ENCODE peak calls at places on chromosome 13, in eight cellular contexts. L is hepatocyte; M is suprapubic skin; C is CD8-positive, alpha-beta T cell; Q is psoas muscle; H is cardiac muscle cell; N is lower lobe of right lung; I is left ventricle myocardium inferior. B is an unnamed sample.

GRCh38 chr13:79141082-79141481 is 265.0 kb downstream of the RBM26 start:
- DNase-seq in L (no peak), M (no peak), C (no peak), Q (no peak), H (no peak), N (no peak), I (no peak), B (no peak)

GRCh38 chr13:51175001-51175400 is 47.2 kb upstream of the FAM124A start:
- DNase-seq in L (no peak), M (no peak), C (no peak), Q (no peak), H (no peak), N (no peak), I (no peak), B (no peak)

GRCh38 chr13:59842507-59842906 is 321.2 kb downstream of the DIAPH3 start:
- DNase-seq in L (no peak), M (no peak), C (no peak), Q (no peak), H (no peak), N (no peak), I (no peak), B (no peak)

GRCh38 chr13:73429691-73430090 is 370.9 kb downstream of the KLF5 start:
- DNase-seq in L (no peak), M (no peak), C (no peak), Q (no peak), H (peak; percentile 42), N (no peak), I (no peak), B (no peak)

GRCh38 chr13:113777311-113778260 is 18.6 kb downstream of the TMEM255B start:
- DNase-seq in L (peak; percentile 60), M (no peak), C (no peak), Q (peak; percentile 43), H (peak; percentile 44), N (no peak), I (no peak), B (no peak)

GRCh38 chr13:34044660-34045080 is 226.7 kb downstream of the RFC3 start:
- DNase-seq in L (no peak), M (no peak), C (no peak), Q (no peak), H (peak; percentile 63), N (no peak), I (no peak), B (no peak)

GRCh38 chr13:33606692-33607091 is 211.3 kb upstream of the RFC3 start:
- DNase-seq in L (peak; percentile 54), M (no peak), C (no peak), Q (no peak), H (peak; percentile 38), N (no peak), I (no peak), B (no peak)

GRCh38 chr13:79935121-79935520 is 405.8 kb downstream of the SPRY2 start:
- DNase-seq in L (no peak), M (no peak), C (no peak), Q (no peak), H (no peak), N (no peak), I (no peak), B (no peak)

GRCh38 chr13:61685683-61686013 is 270.0 kb upstream of the PCDH20 start:
- DNase-seq in L (peak; percentile 65), M (no peak), C (no peak), Q (no peak), H (no peak), N (no peak), I (no peak), B (no peak)

GRCh38 chr13:33454844-33455256 is 169.3 kb upstream of the STARD13 start:
- DNase-seq in L (peak; percentile 6), M (no peak), C (no peak), Q (no peak), H (peak; percentile 27), N (no peak), I (no peak), B (no peak)

GRCh38 chr13:77506874-77507273 is 28.6 kb upstream of the SCEL start:
- DNase-seq in L (no peak), M (no peak), C (no peak), Q (no peak), H (no peak), N (no peak), I (no peak), B (no peak)

GRCh38 chr13:30196025-30196424 is 111.3 kb downstream of the KATNAL1 start:
- DNase-seq in L (no peak), M (no peak), C (no peak), Q (no peak), H (peak; percentile 10), N (no peak), I (no peak), B (no peak)

GRCh38 chr13:105774739-105775460 is 760.6 kb downstream of the EFNB2 start:
- DNase-seq in L (peak; percentile 41), M (no peak), C (no peak), Q (no peak), H (no peak), N (no peak), I (no peak), B (no peak)

GRCh38 chr13:113860051-113860471 is 3.8 kb downstream of the GAS6 start:
- DNase-seq in L (peak; percentile 68), M (peak; percentile 53), C (no peak), Q (no peak), H (no peak), N (no peak), I (no peak), B (no peak)

GRCh38 chr13:59834801-59835200 is 328.9 kb downstream of the DIAPH3 start:
- DNase-seq in L (no peak), M (no peak), C (no peak), Q (no peak), H (peak; percentile 17), N (no peak), I (no peak), B (no peak)

GRCh38 chr13:30105381-30105780 is 202.0 kb downstream of the KATNAL1 start:
- DNase-seq in L (peak; percentile 53), M (no peak), C (no peak), Q (no peak), H (no peak), N (peak; percentile 60), I (no peak), B (peak; percentile 77)

GRCh38 chr13:45473627-45474026 is 8.9 kb downstream of the COG3 start:
- DNase-seq in L (no peak), M (no peak), C (no peak), Q (no peak), H (no peak), N (no peak), I (no peak), B (no peak)

DNA sequence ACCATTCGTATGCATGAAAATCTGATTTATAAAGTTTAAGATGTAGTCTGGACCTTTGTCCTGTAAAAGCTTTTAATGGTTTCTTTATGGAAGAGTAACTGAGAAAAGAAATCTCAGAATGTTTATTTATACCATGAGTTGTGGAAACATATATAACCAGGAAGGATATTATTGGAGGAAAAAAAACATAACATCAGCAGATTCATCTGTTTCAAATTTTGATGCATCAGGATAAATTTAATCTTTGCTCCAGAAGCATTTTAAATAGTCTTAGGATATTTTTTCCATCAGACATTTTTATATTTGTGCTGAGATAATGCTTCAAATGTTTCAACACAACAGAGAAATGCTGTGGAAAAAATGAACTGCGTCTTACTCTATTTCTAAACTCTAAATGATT is 31.2 kb upstream of the CSNK1A1L start:
- DNase-seq in L (no peak), M (no peak), C (no peak), Q (no peak), H (no peak), N (no peak), I (no peak), B (no peak)
- H3K27ac ChIP-seq in L (peak overlapping the region; percentile 69), M (no peak overlapping the region), C (no peak overlapping the region), Q (no peak overlapping the region), H (no peak overlapping the region), N (no peak overlapping the region), I (no peak overlapping the region), B (no peak overlapping the region)

GRCh38 chr13:110263906-110264305 is 43.1 kb downstream of the COL4A1 start:
- DNase-seq in L (peak; percentile 65), M (no peak), C (no peak), Q (peak; percentile 69), H (no peak), N (no peak), I (peak; percentile 68), B (no peak)
- H3K4me1 ChIP-seq in L (peaks cover 23% of the 10 kb centered on the region), M (peaks cover 43% of the 10 kb centered on the region), C (no peaks in the 10 kb centered on the region), Q (peaks cover 25% of the 10 kb centered on the region), H (no peaks in the 10 kb centered on the region), N (peaks cover 59% of the 10 kb centered on the region), I (peaks cover 97% of the 10 kb centered on the region), B (peaks cover 68% of the 10 kb centered on the region)

GRCh38 chr13:49714757-49715156 is 23.5 kb upstream of the EBPL start:
- DNase-seq in L (no peak), M (no peak), C (no peak), Q (no peak), H (no peak), N (no peak), I (no peak), B (no peak)

GRCh38 chr13:49716615-49717014 is 25.3 kb upstream of the EBPL start:
- DNase-seq in L (no peak), M (no peak), C (no peak), Q (no peak), H (no peak), N (no peak), I (no peak), B (no peak)

DNA sequence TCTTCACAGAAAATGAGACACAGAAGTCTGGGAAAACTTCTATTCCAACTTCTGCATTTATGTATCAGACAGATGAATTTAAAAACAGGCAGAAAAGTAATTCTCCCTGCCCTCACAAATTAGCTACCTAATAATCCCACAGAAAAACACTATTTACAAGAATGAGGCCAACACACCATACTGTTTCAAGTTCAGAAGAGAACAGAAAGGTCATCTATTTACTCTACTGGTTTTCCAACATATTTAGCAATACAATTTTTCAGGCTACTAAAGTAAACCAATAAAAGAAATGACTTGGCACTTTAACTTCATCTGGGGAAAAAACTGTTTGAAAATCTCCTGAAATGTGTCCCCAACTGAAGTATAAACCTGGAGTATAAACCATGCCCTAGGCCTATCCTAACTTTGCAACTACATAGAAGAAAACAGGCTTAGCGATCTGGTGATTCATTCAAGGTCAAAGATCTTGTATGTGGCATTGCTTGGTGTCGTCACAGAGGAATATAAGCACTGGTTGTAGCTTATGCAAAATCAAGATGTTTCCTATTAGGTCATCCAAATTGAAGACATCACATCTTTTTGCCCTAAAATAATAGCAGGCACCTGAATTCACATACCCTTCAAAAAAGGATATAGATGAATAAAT is 20.1 kb upstream of the EBPL start:
- DNase-seq in L (peak; percentile 26), M (no peak), C (no peak), Q (no peak), H (peak; percentile 79), N (no peak), I (no peak), B (no peak)
- H3K27ac ChIP-seq in L (peak overlapping the region; percentile 42), M (no peak overlapping the region), C (no peak overlapping the region), Q (no peak overlapping the region), H (peak overlapping the region; percentile 61), N (no peak overlapping the region), I (no peak overlapping the region), B (no peak overlapping the region)

DNA sequence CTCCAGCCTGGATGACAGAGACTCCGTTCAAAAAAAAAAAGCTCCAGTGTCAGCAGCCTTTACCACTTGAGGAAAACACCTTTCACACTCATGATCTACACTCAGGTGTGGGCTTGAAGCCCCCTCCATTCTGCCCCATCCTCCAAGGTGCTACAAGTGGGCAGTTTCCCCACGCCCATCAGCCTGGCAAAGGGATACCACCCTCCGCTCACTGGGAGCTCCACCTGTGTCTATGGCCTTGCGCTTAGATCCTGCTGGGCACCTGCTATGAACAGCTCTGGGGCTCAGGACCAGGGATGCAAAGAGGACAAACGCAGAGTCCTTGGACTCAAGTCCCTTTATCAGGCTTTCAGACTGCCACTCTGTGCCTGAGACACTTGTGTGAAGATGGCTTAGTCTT is 127.8 kb downstream of the CRYL1 start:
- DNase-seq in L (no peak), M (no peak), C (no peak), Q (no peak), H (no peak), N (no peak), I (no peak), B (no peak)
- H3K4me1 ChIP-seq in L (no peaks in the 10 kb centered on the region), M (peaks cover 12% of the 10 kb centered on the region), C (peaks cover 9% of the 10 kb centered on the region), Q (no peaks in the 10 kb centered on the region), H (no peaks in the 10 kb centered on the region), N (no peaks in the 10 kb centered on the region), I (no peaks in the 10 kb centered on the region), B (no peaks in the 10 kb centered on the region)

B was measured in upper lobe of left lung.